ENCODE peak calls at places on chromosomes 16 and 17, in six cellular contexts. U, J, C, K, P and B are unnamed samples. For H3K4me1, the result is how much of the 10 kb centered on the place peaks cover.

GRCh38 chr17:60586288-60586974 is 13.6 kb upstream of the PPM1D start:
- DNase-seq in U (peak), J (no peak), C (no peak), K (no peak), P (no peak), B (no peak)

GRCh38 chr16:11972128-11972527 is 4.4 kb upstream of the SNX29 start:
- DNase-seq in U (peak), J (no peak), C (peak), K (no peak), P (no peak), B (no peak)

GRCh38 chr16:9311303-9311954 is 220.0 kb downstream of the HAPSTR1 start:
- DNase-seq in U (peak), J (no peak), C (peak), K (no peak), P (no peak), B (no peak)

GRCh38 chr16:7026639-7027038 is 306.0 kb upstream of the RBFOX1 start:
- DNase-seq in U (no peak), J (no peak), C (no peak), K (no peak), P (no peak), B (no peak)

GRCh38 chr16:81814751-81815428 is 35.8 kb downstream of the PLCG2 start:
- DNase-seq in U (no peak), J (no peak), C (no peak), K (no peak), P (no peak), B (no peak)

GRCh38 chr16:57645691-57646387 is 17.4 kb downstream of the ADGRG1 start:
- DNase-seq in U (no peak), J (no peak), C (no peak), K (no peak), P (no peak), B (no peak)

GRCh38 chr17:17088511-17089205 is 46.4 kb downstream of the MPRIP start:
- DNase-seq in U (no peak), J (no peak), C (no peak), K (no peak), P (no peak), B (no peak)

GRCh38 chr16:89746043-89746442 is 24.7 kb downstream of the ZNF276 start:
- DNase-seq in U (no peak), J (no peak), C (no peak), K (no peak), P (no peak), B (no peak)

GRCh38 chr17:19364699-19365498 is 2.4 kb upstream of the B9D1 start:
- DNase-seq in U (no peak), J (no peak), C (no peak), K (no peak), P (no peak), B (no peak)

GRCh38 chr17:36627101-36627500 is 25.7 kb downstream of the MRM1 start:
- DNase-seq in U (no peak), J (no peak), C (no peak), K (no peak), P (no peak), B (no peak)

GRCh38 chr17:34665150-34665802 is 85.9 kb downstream of the TMEM132E start:
- DNase-seq in U (no peak), J (no peak), C (no peak), K (no peak), P (no peak), B (no peak)

DNA sequence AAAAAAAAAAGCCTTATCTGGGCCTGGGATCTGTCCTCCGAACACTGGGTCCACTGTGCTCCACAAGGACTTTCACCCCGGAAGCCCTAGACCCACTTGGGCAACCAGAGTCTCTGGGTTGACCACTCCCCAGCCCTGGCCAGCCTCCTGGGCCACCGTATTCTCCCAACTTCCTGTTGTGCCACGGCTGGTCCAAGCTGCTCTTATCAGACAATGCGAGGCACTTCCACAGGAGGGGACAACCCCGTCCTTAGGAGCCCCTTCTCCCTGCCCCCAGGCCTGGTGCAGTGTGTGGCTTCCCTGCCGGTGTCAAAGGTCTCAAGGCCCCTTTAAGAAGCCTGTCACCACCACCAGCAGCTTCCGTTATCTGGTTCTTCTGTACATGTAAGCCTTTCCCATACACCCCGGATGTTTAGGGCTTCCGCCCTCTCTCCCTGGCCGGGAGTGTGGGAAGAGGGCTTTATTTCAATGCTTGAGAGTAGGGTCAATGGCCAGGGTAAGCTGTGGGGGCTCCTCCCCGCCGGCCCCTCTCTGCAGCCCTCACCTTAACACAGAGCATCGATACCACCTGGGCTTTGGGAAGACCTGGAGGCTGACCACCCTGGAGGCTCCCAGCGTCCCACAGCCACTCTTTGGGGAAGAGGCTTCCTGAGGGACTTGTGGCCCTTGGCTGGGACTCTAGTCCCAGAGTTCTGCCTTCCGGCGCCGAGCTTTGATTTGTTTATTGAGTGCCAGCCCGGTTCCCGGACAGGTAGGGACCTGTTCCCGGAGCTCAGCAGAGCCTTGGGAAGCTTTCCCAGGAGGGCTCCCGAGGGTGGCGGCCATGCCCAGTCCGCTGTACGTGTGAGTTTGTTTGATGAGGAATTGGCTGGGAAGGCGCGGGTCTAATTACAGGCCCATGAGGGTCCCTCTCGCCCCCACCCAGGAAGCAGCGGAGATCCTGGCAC is 313.1 kb downstream of the SEC14L1 start:
- DNase-seq in U (peak), J (no peak), C (peak), K (no peak), P (peak), B (no peak)
- H3K4me3 ChIP-seq in U (peak), J (no peak), C (peak), K (peak), P (peak), B (no peak)

DNA sequence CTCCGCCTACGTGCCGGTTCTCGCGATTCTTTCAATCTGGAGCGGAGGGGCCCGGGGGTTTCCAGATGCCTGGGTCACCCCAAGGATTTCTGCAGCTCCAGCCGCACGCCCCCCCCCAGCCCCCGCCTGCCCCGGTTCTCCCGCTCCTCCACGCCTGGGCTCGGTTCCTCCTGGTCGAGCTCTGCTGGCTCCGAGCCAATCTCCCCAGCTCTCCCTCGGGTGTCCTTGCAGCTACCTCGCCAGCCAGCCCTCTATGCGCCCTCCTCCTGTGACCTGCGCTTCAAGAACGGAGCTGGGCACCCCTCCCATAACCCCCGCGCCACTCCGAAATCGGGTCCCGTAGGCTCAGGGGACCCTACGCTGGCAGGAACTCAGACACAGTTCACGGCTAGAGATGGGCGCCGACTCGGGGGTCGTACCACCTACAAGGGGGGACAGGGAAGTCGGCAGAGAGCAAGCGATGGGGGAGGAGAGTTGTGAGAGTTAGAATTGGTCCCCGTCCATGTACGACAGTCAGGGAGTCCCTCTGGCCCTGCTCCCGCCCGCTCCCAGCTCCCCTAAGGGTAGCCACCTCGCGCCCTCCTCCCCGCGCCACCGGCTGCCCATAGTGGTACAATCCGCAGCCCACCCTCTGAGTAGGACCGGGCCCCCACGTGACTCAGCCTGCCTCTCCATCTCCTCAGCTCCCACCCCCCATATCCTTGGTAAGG is 956 bp downstream of the FGF11 start:
- DNase-seq in U (peak), J (peak), C (peak), K (no peak), P (peak), B (no peak)
- H3K4me1 ChIP-seq in U (under half), J (under half), C (under half), K (under half), P (under half), B (under half)

GRCh38 chr16:66480265-66481080 is 53.4 kb downstream of the BEAN1 start:
- DNase-seq in U (no peak), J (peak), C (no peak), K (no peak), P (no peak), B (no peak)
- H3K4me3 ChIP-seq in U (no peak), J (no peak), C (no peak), K (no peak), P (no peak), B (no peak)

DNA sequence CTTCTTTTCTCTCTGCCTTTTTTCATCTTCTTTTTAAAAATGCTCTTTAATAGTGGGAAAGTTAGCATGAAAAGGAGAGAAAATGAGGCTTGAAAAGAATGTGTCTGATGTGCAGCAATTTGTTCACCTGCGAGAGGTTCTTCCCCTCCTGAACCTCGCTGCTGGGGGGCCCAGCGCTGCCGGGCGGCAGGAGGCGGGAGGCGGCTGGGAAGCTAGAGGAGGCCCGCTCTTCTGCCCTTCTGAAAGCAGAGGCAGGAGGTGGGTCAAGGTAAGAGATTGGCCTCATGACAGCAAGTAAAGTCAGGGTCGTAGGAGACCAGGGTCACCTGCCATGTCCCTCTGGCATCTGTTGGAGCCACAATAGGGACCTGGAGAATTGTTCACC is 78.6 kb upstream of the TNRC6C start:
- DNase-seq in U (no peak), J (no peak), C (no peak), K (no peak), P (no peak), B (no peak)
- H3K4me1 ChIP-seq in U (under half), J (under half), C (under half), K (under half), P (under half), B (under half)

GRCh38 chr16:25110392-25110947 is 1.1 kb upstream of the LCMT1 start:
- DNase-seq in U (peak), J (no peak), C (no peak), K (no peak), P (no peak), B (no peak)
- H3K4me3 ChIP-seq in U (peak), J (peak), C (peak), K (peak), P (peak), B (peak)

GRCh38 chr17:78731904-78732303 is 50.2 kb downstream of the CYTH1 start:
- DNase-seq in U (no peak), J (no peak), C (no peak), K (no peak), P (no peak), B (no peak)
- H3K4me1 ChIP-seq in U (under half), J (under half), C (under half), K (under half), P (under half), B (under half)

GRCh38 chr17:77145635-77146632 is 5.2 kb downstream of the SEC14L1 start:
- DNase-seq in U (peak), J (peak), C (peak), K (peak), P (peak), B (peak)

GRCh38 chr17:77145209-77145608 is 4.4 kb downstream of the SEC14L1 start:
- DNase-seq in U (no peak), J (no peak), C (no peak), K (no peak), P (no peak), B (no peak)

GRCh38 chr17:77143306-77143705 is 2.5 kb downstream of the SEC14L1 start:
- DNase-seq in U (no peak), J (no peak), C (no peak), K (no peak), P (no peak), B (no peak)

GRCh38 chr17:77142689-77143088 is 1.9 kb downstream of the SEC14L1 start:
- DNase-seq in U (no peak), J (no peak), C (no peak), K (no peak), P (peak), B (no peak)

DNA sequence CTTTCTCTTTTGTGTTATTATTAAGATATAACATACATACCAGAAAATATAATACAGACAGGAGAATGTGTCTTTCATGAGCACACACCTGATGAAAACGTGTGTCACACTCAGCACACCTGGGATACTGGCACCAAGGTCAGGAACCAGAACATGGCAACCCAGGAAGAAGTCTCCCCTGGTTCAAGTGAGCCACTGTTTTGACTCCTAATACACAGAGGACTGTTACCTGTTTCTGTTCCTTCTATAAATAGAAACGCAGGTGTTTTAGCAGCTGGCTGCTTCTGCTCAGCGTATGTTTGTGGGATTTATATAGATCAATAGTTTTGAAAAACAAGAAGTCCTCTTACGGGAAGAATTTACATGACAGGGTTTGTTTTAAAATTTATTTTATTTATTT is 3.5 kb downstream of the SEC14L1 start:
- DNase-seq in U (no peak), J (no peak), C (no peak), K (no peak), P (no peak), B (no peak)
- H3K4me3 ChIP-seq in U (no peak), J (no peak), C (no peak), K (no peak), P (no peak), B (no peak)

GRCh38 chr17:6498798-6499540 is 54.7 kb downstream of the PIMREG start:
- DNase-seq in U (no peak), J (no peak), C (no peak), K (no peak), P (no peak), B (no peak)
- H3K4me1 ChIP-seq in U (under half), J (under half), C (under half), K (under half), P (under half), B (under half)

GRCh38 chr17:79830303-79830702 is 8.9 kb downstream of the CBX4 start:
- DNase-seq in U (no peak), J (no peak), C (peak), K (no peak), P (no peak), B (no peak)

GRCh38 chr17:79833110-79833450 is 6.2 kb downstream of the CBX4 start:
- DNase-seq in U (no peak), J (no peak), C (no peak), K (no peak), P (no peak), B (no peak)

GRCh38 chr17:79830763-79831366 is 8.4 kb downstream of the CBX4 start:
- DNase-seq in U (no peak), J (no peak), C (no peak), K (no peak), P (no peak), B (no peak)

GRCh38 chr17:79832211-79833109 is 6.8 kb downstream of the CBX4 start:
- DNase-seq in U (peak), J (peak), C (peak), K (no peak), P (no peak), B (no peak)

DNA sequence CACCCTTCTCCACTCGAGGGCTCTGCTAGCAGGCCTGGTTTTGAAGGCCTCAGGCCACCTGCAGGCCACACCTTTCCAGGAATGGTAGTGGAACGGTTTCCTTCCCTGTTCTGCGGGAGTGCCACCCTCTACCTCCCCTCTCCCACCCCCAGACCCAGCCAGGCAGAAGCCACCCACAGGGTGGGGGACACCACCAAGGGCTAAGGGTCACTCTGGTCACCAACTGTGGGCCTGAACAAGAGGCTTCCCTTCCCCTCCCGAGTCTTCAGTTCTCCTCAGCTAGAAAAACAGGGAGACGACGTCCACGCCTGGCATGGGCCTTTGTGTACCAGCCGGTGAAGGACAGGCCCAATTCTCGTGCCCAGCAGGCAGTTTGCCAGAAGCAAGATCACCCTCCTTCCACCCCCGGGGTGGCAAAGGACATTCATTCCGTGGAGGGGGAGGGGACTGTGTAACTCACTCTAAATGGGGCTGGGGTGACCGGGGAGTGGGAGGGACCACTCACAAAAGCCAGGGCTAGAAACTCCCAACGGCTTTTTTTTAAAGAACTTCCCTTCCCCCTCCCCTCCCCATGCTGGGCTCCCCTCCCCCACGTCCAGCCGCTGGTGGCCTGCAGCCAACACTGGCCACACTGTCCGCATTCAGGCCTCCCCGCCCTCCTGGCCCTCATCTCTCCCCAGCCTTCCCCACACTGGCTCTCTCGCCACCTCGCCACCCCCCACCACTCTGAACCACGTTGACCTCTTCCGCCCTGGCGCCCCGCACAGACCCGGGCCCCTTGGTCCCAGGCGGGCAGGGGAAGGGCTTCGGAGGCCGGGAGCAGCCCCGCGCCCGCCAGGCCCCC is 7.7 kb downstream of the CBX4 start:
- DNase-seq in U (no peak), J (peak), C (peak), K (peak), P (peak), B (no peak)
- H3K4me3 ChIP-seq in U (no peak), J (peak), C (peak), K (peak), P (peak), B (no peak)